ENCODE peak calls at places on chromosomes 7 and 10, in seven cellular contexts. T is NCI-H510A treated with DMSO at 0.1 percent for 48 hours; C is CD8-positive, alpha-beta T cell; H is GM10248; U is GM23338; P is activated CD8-positive, alpha-beta memory T cell treated with anti-CD3 and anti-CD28 coated beads, Interleukin-2, amount 50 U/mL, for 4 hours; O is SHP77 treated with DMSO at 0.1 percent for 48 hours. A is an unnamed sample.

GRCh38 chr10:72814134-72814790 is 79.3 kb upstream of the OIT3 start:
- DNase-seq in T (no peak), C (no peak), H (no peak), U (no peak), P (no peak), O (no peak), A (peak)

GRCh38 chr7:116679495-116679894 is 7.5 kb downstream of the MET start:
- DNase-seq in T (no peak), C (no peak), H (peak), U (no peak), P (no peak), O (no peak), A (no peak)

GRCh38 chr10:15141136-15142067 is 27.1 kb downstream of the NMT2 start:
- DNase-seq in T (no peak), C (no peak), H (peak), U (no peak), P (no peak), O (no peak), A (peak)

GRCh38 chr10:133481657-133482056 is 27.9 kb downstream of the SCART1 start:
- DNase-seq in T (no peak), C (no peak), H (no peak), U (no peak), P (no peak), O (no peak), A (no peak)

GRCh38 chr7:24851791-24852190 is 94.5 kb upstream of the GSDME start:
- DNase-seq in T (peak), C (no peak), H (no peak), U (no peak), P (peak), O (no peak), A (peak)

GRCh38 chr10:7559447-7559846 is 107.3 kb downstream of the ITIH5 start:
- DNase-seq in T (no peak), C (no peak), H (no peak), U (no peak), P (no peak), O (no peak), A (peak)

GRCh38 chr10:46268076-46268881 is 18.5 kb upstream of the ANTXRL start:
- DNase-seq in T (no peak), C (peak), H (peak), U (no peak), P (peak), O (no peak), A (no peak)

GRCh38 chr7:124155400-124156022 is 122.6 kb upstream of the TMEM229A start:
- DNase-seq in T (peak), C (no peak), H (no peak), U (peak), P (no peak), O (no peak), A (peak)

GRCh38 chr7:102185796-102186195 is 100.9 kb upstream of the SH2B2 start:
- DNase-seq in T (no peak), C (no peak), H (no peak), U (no peak), P (no peak), O (no peak), A (no peak)

GRCh38 chr10:130934333-130935035 is 377.0 kb downstream of the TCERG1L start:
- DNase-seq in T (no peak), C (no peak), H (no peak), U (peak), P (no peak), O (no peak), A (no peak)

GRCh38 chr7:50221028-50221427 is 83.5 kb upstream of the IKZF1 start:
- DNase-seq in T (no peak), C (no peak), H (no peak), U (no peak), P (no peak), O (no peak), A (no peak)

GRCh38 chr10:483266-483665 is 206.2 kb downstream of the DIP2C start:
- DNase-seq in T (no peak), C (no peak), H (no peak), U (no peak), P (no peak), O (no peak), A (no peak)

GRCh38 chr10:17227367-17228080 is 517 bp upstream of the VIM start:
- DNase-seq in T (no peak), C (peak), H (peak), U (peak), P (no peak), O (no peak), A (peak)

GRCh38 chr7:133233142-133233541 is 19.7 kb upstream of the EXOC4 start:
- DNase-seq in T (no peak), C (no peak), H (no peak), U (peak), P (no peak), O (no peak), A (no peak)

GRCh38 chr10:72830625-72831024 is 62.9 kb upstream of the OIT3 start:
- DNase-seq in T (no peak), C (no peak), H (no peak), U (peak), P (no peak), O (no peak), A (no peak)